ENCODE peak calls at places on chromosomes 12 and 14, in ten cellular contexts. O, T, R, B, K, X, H, C, M and Y are unnamed samples.

GRCh38 chr12:50387487-50387886 is 8.9 kb downstream of the FAM186A start:
- DNase-seq in O (no peak), T (no peak), R (no peak), B (no peak), K (no peak), X (no peak), H (no peak), C (no peak), M (no peak), Y (peak; percentile 35)

GRCh38 chr12:26789731-26790644 is 43.0 kb downstream of the ITPR2 start:
- DNase-seq in O (no peak), T (no peak), R (no peak), B (no peak), K (no peak), X (no peak), H (no peak), C (no peak), M (no peak), Y (peak; percentile 84)

GRCh38 chr12:105706321-105706972 is 376.0 kb downstream of the C12orf75 start:
- DNase-seq in O (no peak), T (peak; percentile 45), R (no peak), B (no peak), K (no peak), X (no peak), H (peak; percentile 12), C (peak; percentile 19), M (no peak), Y (peak; percentile 63)

GRCh38 chr12:87511371-87511770 is 517.8 kb downstream of the C12orf50 start:
- DNase-seq in O (no peak), T (no peak), R (no peak), B (no peak), K (no peak), X (no peak), H (no peak), C (no peak), M (no peak), Y (no peak)

GRCh38 chr12:62516932-62517331 is 50.3 kb downstream of the MON2 start:
- DNase-seq in O (no peak), T (no peak), R (no peak), B (no peak), K (no peak), X (no peak), H (no peak), C (no peak), M (no peak), Y (no peak)

GRCh38 chr12:131882804-131883520 is 11.5 kb upstream of the ULK1 start:
- DNase-seq in O (no peak), T (peak; percentile 40), R (peak; percentile 54), B (no peak), K (no peak), X (no peak), H (no peak), C (no peak), M (no peak), Y (no peak)

GRCh38 chr14:38958589-38958988 is 144.4 kb downstream of the SEC23A start:
- DNase-seq in O (no peak), T (no peak), R (no peak), B (no peak), K (no peak), X (no peak), H (no peak), C (no peak), M (no peak), Y (no peak)

GRCh38 chr14:84090837-84091236 is 1439.1 kb upstream of the FLRT2 start:
- DNase-seq in O (no peak), T (no peak), R (no peak), B (no peak), K (no peak), X (no peak), H (no peak), C (no peak), M (no peak), Y (no peak)

GRCh38 chr12:114864688-114865685 is 181.0 kb upstream of the TBX3 start:
- DNase-seq in O (no peak), T (no peak), R (no peak), B (no peak), K (no peak), X (no peak), H (no peak), C (no peak), M (no peak), Y (no peak)

GRCh38 chr12:80472912-80473500 is 29.0 kb downstream of the PTPRQ start:
- DNase-seq in O (no peak), T (no peak), R (no peak), B (peak; percentile 17), K (no peak), X (no peak), H (peak; percentile 14), C (no peak), M (peak; percentile 4), Y (peak; percentile 69)

GRCh38 chr14:22375321-22375930 is 213.6 kb downstream of the DAD1 start:
- DNase-seq in O (no peak), T (no peak), R (peak; percentile 31), B (no peak), K (no peak), X (no peak), H (peak; percentile 31), C (no peak), M (no peak), Y (peak; percentile 68)

GRCh38 chr12:6570264-6570887 is 2.3 kb upstream of the NOP2 start:
- DNase-seq in O (no peak), T (peak; percentile 63), R (peak; percentile 89), B (peak; percentile 86), K (no peak), X (peak; percentile 31), H (peak; percentile 86), C (peak; percentile 43), M (peak; percentile 42), Y (peak; percentile 57)

GRCh38 chr12:103964805-103965204 is 867 bp upstream of the TDG start:
- DNase-seq in O (no peak), T (no peak), R (no peak), B (no peak), K (no peak), X (no peak), H (no peak), C (no peak), M (no peak), Y (peak; percentile 43)